ENCODE peak calls at places on chromosomes 13 and 19, in six cellular contexts. One of them, this sample, is unnamed.

GRCh38 chr13:100625447-100625846 is 36.9 kb upstream of the GGACT start:
- DNase-seq in adrenal gland: no peak
- DNase-seq in NAMALWA: no peak
- DNase-seq in DMS53: no peak
- DNase-seq in NCI-H1048: no peak
- DNase-seq in activated naive CD4-positive, alpha-beta T cell: no peak
- DNase-seq in this sample: no peak

GRCh38 chr19:29622191-29623070 is 16.3 kb downstream of the POP4 start:
- DNase-seq in adrenal gland: no peak
- DNase-seq in NAMALWA: no peak
- DNase-seq in DMS53: no peak
- DNase-seq in NCI-H1048: no peak
- DNase-seq in activated naive CD4-positive, alpha-beta T cell: no peak
- DNase-seq in this sample: peak

GRCh38 chr19:37243206-37243632 is 25.2 kb downstream of the ZNF383 start:
- DNase-seq in adrenal gland: no peak
- DNase-seq in NAMALWA: no peak
- DNase-seq in DMS53: no peak
- DNase-seq in NCI-H1048: no peak
- DNase-seq in activated naive CD4-positive, alpha-beta T cell: no peak
- DNase-seq in this sample: no peak

GRCh38 chr19:3370728-3371591 is 4.6 kb downstream of the NFIC start:
- DNase-seq in adrenal gland: peak
- DNase-seq in NAMALWA: no peak
- DNase-seq in DMS53: no peak
- DNase-seq in NCI-H1048: no peak
- DNase-seq in activated naive CD4-positive, alpha-beta T cell: no peak
- DNase-seq in this sample: peak

GRCh38 chr19:46970815-46971214 is 48.8 kb upstream of the NPAS1 start:
- DNase-seq in adrenal gland: no peak
- DNase-seq in NAMALWA: no peak
- DNase-seq in DMS53: no peak
- DNase-seq in NCI-H1048: no peak
- DNase-seq in activated naive CD4-positive, alpha-beta T cell: no peak
- DNase-seq in this sample: no peak

GRCh38 chr19:16896098-16896912 is 7.5 kb downstream of the F2RL3 start:
- DNase-seq in adrenal gland: no peak
- DNase-seq in NAMALWA: no peak
- DNase-seq in DMS53: no peak
- DNase-seq in NCI-H1048: no peak
- DNase-seq in activated naive CD4-positive, alpha-beta T cell: no peak
- DNase-seq in this sample: no peak

GRCh38 chr13:30120133-30120822 is 187.1 kb downstream of the KATNAL1 start:
- DNase-seq in adrenal gland: no peak
- DNase-seq in NAMALWA: peak
- DNase-seq in DMS53: no peak
- DNase-seq in NCI-H1048: no peak
- DNase-seq in activated naive CD4-positive, alpha-beta T cell: no peak
- DNase-seq in this sample: no peak

GRCh38 chr13:88552966-88553365 is 881.8 kb downstream of the SLITRK5 start:
- DNase-seq in adrenal gland: no peak
- DNase-seq in NAMALWA: no peak
- DNase-seq in DMS53: no peak
- DNase-seq in NCI-H1048: no peak
- DNase-seq in activated naive CD4-positive, alpha-beta T cell: no peak
- DNase-seq in this sample: no peak

GRCh38 chr19:35352448-35353304 is 5.0 kb downstream of the FFAR1 start:
- DNase-seq in adrenal gland: peak
- DNase-seq in NAMALWA: peak
- DNase-seq in DMS53: peak
- DNase-seq in NCI-H1048: peak
- DNase-seq in activated naive CD4-positive, alpha-beta T cell: no peak
- DNase-seq in this sample: peak

GRCh38 chr19:13492128-13492527 is 14.2 kb downstream of the CACNA1A start:
- DNase-seq in adrenal gland: no peak
- DNase-seq in NAMALWA: no peak
- DNase-seq in DMS53: no peak
- DNase-seq in NCI-H1048: no peak
- DNase-seq in activated naive CD4-positive, alpha-beta T cell: no peak
- DNase-seq in this sample: no peak

GRCh38 chr19:41206926-41207750 is 11.9 kb upstream of the AXL start:
- DNase-seq in adrenal gland: peak
- DNase-seq in NAMALWA: no peak
- DNase-seq in DMS53: no peak
- DNase-seq in NCI-H1048: no peak
- DNase-seq in activated naive CD4-positive, alpha-beta T cell: no peak
- DNase-seq in this sample: no peak

GRCh38 chr19:39372047-39372802 is 18.7 kb downstream of the PAF1 start:
- DNase-seq in adrenal gland: peak
- DNase-seq in NAMALWA: no peak
- DNase-seq in DMS53: no peak
- DNase-seq in NCI-H1048: no peak
- DNase-seq in activated naive CD4-positive, alpha-beta T cell: no peak
- DNase-seq in this sample: no peak

GRCh38 chr13:108225440-108225839 is 7.2 kb downstream of the ABHD13 start:
- DNase-seq in adrenal gland: no peak
- DNase-seq in NAMALWA: no peak
- DNase-seq in DMS53: no peak
- DNase-seq in NCI-H1048: no peak
- DNase-seq in activated naive CD4-positive, alpha-beta T cell: no peak
- DNase-seq in this sample: peak

GRCh38 chr19:10503002-10503789 is at the start of gene KEAP1:
- DNase-seq in adrenal gland: peak
- DNase-seq in NAMALWA: peak
- DNase-seq in DMS53: peak
- DNase-seq in NCI-H1048: no peak
- DNase-seq in activated naive CD4-positive, alpha-beta T cell: no peak
- DNase-seq in this sample: peak

GRCh38 chr19:11342429-11342828 is 3.0 kb upstream of the RAB3D start:
- DNase-seq in adrenal gland: no peak
- DNase-seq in NAMALWA: no peak
- DNase-seq in DMS53: no peak
- DNase-seq in NCI-H1048: no peak
- DNase-seq in activated naive CD4-positive, alpha-beta T cell: no peak
- DNase-seq in this sample: no peak

GRCh38 chr13:80605743-80606142 is 264.8 kb upstream of the SPRY2 start:
- DNase-seq in adrenal gland: no peak
- DNase-seq in NAMALWA: no peak
- DNase-seq in DMS53: no peak
- DNase-seq in NCI-H1048: no peak
- DNase-seq in activated naive CD4-positive, alpha-beta T cell: no peak
- DNase-seq in this sample: no peak

GRCh38 chr13:77820431-77821149 is 98.0 kb downstream of the EDNRB start:
- DNase-seq in adrenal gland: no peak
- DNase-seq in NAMALWA: peak
- DNase-seq in DMS53: peak
- DNase-seq in NCI-H1048: no peak
- DNase-seq in activated naive CD4-positive, alpha-beta T cell: no peak
- DNase-seq in this sample: peak

GRCh38 chr13:20823071-20823470 is 49.3 kb upstream of the EEF1AKMT1 start:
- DNase-seq in adrenal gland: no peak
- DNase-seq in NAMALWA: no peak
- DNase-seq in DMS53: no peak
- DNase-seq in NCI-H1048: no peak
- DNase-seq in activated naive CD4-positive, alpha-beta T cell: no peak
- DNase-seq in this sample: no peak

GRCh38 chr19:12828494-12828893 is 5.9 kb downstream of the RTBDN start:
- DNase-seq in adrenal gland: no peak
- DNase-seq in NAMALWA: peak
- DNase-seq in DMS53: peak
- DNase-seq in NCI-H1048: no peak
- DNase-seq in activated naive CD4-positive, alpha-beta T cell: no peak
- DNase-seq in this sample: peak

GRCh38 chr19:33796164-33797100 is at the start of gene KCTD15:
- DNase-seq in adrenal gland: no peak
- DNase-seq in NAMALWA: peak
- DNase-seq in DMS53: no peak
- DNase-seq in NCI-H1048: no peak
- DNase-seq in activated naive CD4-positive, alpha-beta T cell: no peak
- DNase-seq in this sample: peak

GRCh38 chr13:31860002-31860401 is 120.7 kb downstream of the RXFP2 start:
- DNase-seq in adrenal gland: no peak
- DNase-seq in NAMALWA: no peak
- DNase-seq in DMS53: no peak
- DNase-seq in NCI-H1048: no peak
- DNase-seq in activated naive CD4-positive, alpha-beta T cell: no peak
- DNase-seq in this sample: no peak

GRCh38 chr13:49540552-49540951 is 44.8 kb downstream of the PHF11 start:
- DNase-seq in adrenal gland: no peak
- DNase-seq in NAMALWA: peak
- DNase-seq in DMS53: peak
- DNase-seq in NCI-H1048: no peak
- DNase-seq in activated naive CD4-positive, alpha-beta T cell: no peak
- DNase-seq in this sample: peak

GRCh38 chr13:37681295-37682032 is 82.9 kb upstream of the POSTN start:
- DNase-seq in adrenal gland: no peak
- DNase-seq in NAMALWA: no peak
- DNase-seq in DMS53: no peak
- DNase-seq in NCI-H1048: no peak
- DNase-seq in activated naive CD4-positive, alpha-beta T cell: no peak
- DNase-seq in this sample: no peak

GRCh38 chr19:3868770-3869456 is at the start of gene ZFR2:
- DNase-seq in adrenal gland: no peak
- DNase-seq in NAMALWA: peak
- DNase-seq in DMS53: no peak
- DNase-seq in NCI-H1048: no peak
- DNase-seq in activated naive CD4-positive, alpha-beta T cell: no peak
- DNase-seq in this sample: no peak

GRCh38 chr13:52009985-52010384 is 1.3 kb downstream of the ATP7B start:
- DNase-seq in adrenal gland: no peak
- DNase-seq in NAMALWA: no peak
- DNase-seq in DMS53: no peak
- DNase-seq in NCI-H1048: no peak
- DNase-seq in activated naive CD4-positive, alpha-beta T cell: no peak
- DNase-seq in this sample: no peak

GRCh38 chr19:56538761-56539263 is at the start of gene ZFP28:
- DNase-seq in adrenal gland: no peak
- DNase-seq in NAMALWA: no peak
- DNase-seq in DMS53: peak
- DNase-seq in NCI-H1048: no peak
- DNase-seq in activated naive CD4-positive, alpha-beta T cell: no peak
- DNase-seq in this sample: no peak

GRCh38 chr13:91031508-91031907 is 316.0 kb upstream of the MIR17HG start:
- DNase-seq in adrenal gland: no peak
- DNase-seq in NAMALWA: peak
- DNase-seq in DMS53: peak
- DNase-seq in NCI-H1048: no peak
- DNase-seq in activated naive CD4-positive, alpha-beta T cell: no peak
- DNase-seq in this sample: no peak

This sample was measured in KBM-7.